ENCODE peak calls at places on chromosomes 1 and 21, in seven cellular contexts. L is activated T-cell treated with anti-CD3 and anti-CD28 coated beads for 1 hour; M is fibroblast of the aortic adventitia; O is A549; S is lung microvascular endothelial cell; V is activated CD4-positive, alpha-beta T cell treated with anti-CD3 and anti-CD28 coated beads, Interleukin-2, amount 10 ng/mL, durations not matched to agents 7 days and 5 days; X is cardiac muscle cell. E is an unnamed sample.

GRCh38 chr21:44427241-44428120 is 27.8 kb upstream of the LRRC3 start:
- DNase-seq in L (no peak), M (no peak), O (no peak), S (no peak), V (no peak), X (no peak), E (peak; percentile 11)

GRCh38 chr1:1426496-1426960 is 5.5 kb upstream of the ANKRD65 start:
- DNase-seq in L (no peak), M (no peak), O (peak; percentile 3), S (no peak), V (no peak), X (no peak), E (no peak)

GRCh38 chr1:200453544-200453905 is 43.7 kb upstream of the ZNF281 start:
- DNase-seq in L (no peak), M (no peak), O (no peak), S (no peak), V (no peak), X (no peak), E (no peak)

GRCh38 chr1:19374402-19374801 is 62.3 kb downstream of the SLC66A1 start:
- DNase-seq in L (no peak), M (no peak), O (peak; percentile 21), S (no peak), V (peak; percentile 14), X (no peak), E (no peak)

GRCh38 chr1:229266269-229266668 is 4.6 kb upstream of the RAB4A start:
- DNase-seq in L (no peak), M (no peak), O (no peak), S (no peak), V (no peak), X (no peak), E (no peak)

GRCh38 chr21:43207868-43208267 is 39.1 kb downstream of the CRYAA start:
- DNase-seq in L (no peak), M (no peak), O (no peak), S (no peak), V (no peak), X (no peak), E (no peak)

GRCh38 chr1:59393211-59394180 is 96.6 kb downstream of the FGGY start:
- DNase-seq in L (no peak), M (peak; percentile 94), O (no peak), S (peak; percentile 68), V (no peak), X (peak; percentile 75), E (peak; percentile 82)

GRCh38 chr1:60068393-60069045 is 5.1 kb downstream of the C1orf87 start:
- DNase-seq in L (no peak), M (peak; percentile 95), O (no peak), S (no peak), V (no peak), X (no peak), E (no peak)

GRCh38 chr1:35807614-35808375 is at the start of gene AGO4:
- DNase-seq in L (no peak), M (peak; percentile 35), O (peak; percentile 44), S (peak; percentile 58), V (peak; percentile 29), X (peak; percentile 85), E (peak; percentile 72)

GRCh38 chr1:29592261-29592615 is 355.9 kb downstream of the PTPRU start:
- DNase-seq in L (no peak), M (no peak), O (no peak), S (no peak), V (no peak), X (no peak), E (no peak)

GRCh38 chr21:42195378-42196031 is 23.4 kb upstream of the ABCG1 start:
- DNase-seq in L (no peak), M (peak; percentile 49), O (no peak), S (peak; percentile 41), V (no peak), X (no peak), E (peak; percentile 29)

GRCh38 chr1:116465845-116466685 is 93.0 kb downstream of the ATP1A1 start:
- DNase-seq in L (no peak), M (no peak), O (no peak), S (no peak), V (no peak), X (peak; percentile 77), E (no peak)

GRCh38 chr1:235511470-235512240 is 7.4 kb upstream of the B3GALNT2 start:
- DNase-seq in L (no peak), M (no peak), O (peak; percentile 47), S (peak; percentile 5), V (no peak), X (peak; percentile 5), E (no peak)

GRCh38 chr21:25997788-25998611 is 172.6 kb downstream of the APP start:
- DNase-seq in L (no peak), M (no peak), O (no peak), S (no peak), V (no peak), X (peak; percentile 18), E (no peak)

GRCh38 chr21:41631564-41632461 is 123.9 kb upstream of the TMPRSS2 start:
- DNase-seq in L (no peak), M (peak; percentile 33), O (peak; percentile 65), S (no peak), V (no peak), X (no peak), E (no peak)

GRCh38 chr1:233410906-233411305 is 83.4 kb downstream of the MAP3K21 start:
- DNase-seq in L (no peak), M (no peak), O (no peak), S (no peak), V (no peak), X (no peak), E (no peak)

GRCh38 chr1:53380296-53380695 is 52.4 kb upstream of the LRP8 start:
- DNase-seq in L (no peak), M (no peak), O (no peak), S (no peak), V (no peak), X (no peak), E (no peak)

GRCh38 chr1:226529891-226530290 is 18.7 kb upstream of the STUM start:
- DNase-seq in L (no peak), M (no peak), O (no peak), S (no peak), V (no peak), X (no peak), E (no peak)

GRCh38 chr1:193540511-193540910 is 354.1 kb upstream of the B3GALT2 start:
- DNase-seq in L (no peak), M (no peak), O (no peak), S (no peak), V (no peak), X (no peak), E (no peak)

GRCh38 chr21:31503467-31503866 is 156.0 kb upstream of the SOD1 start:
- DNase-seq in L (no peak), M (no peak), O (no peak), S (no peak), V (no peak), X (no peak), E (no peak)

GRCh38 chr1:227947678-227948492 is at the start of gene WNT9A:
- DNase-seq in L (no peak), M (peak; percentile 60), O (peak; percentile 33), S (peak; percentile 69), V (no peak), X (peak; percentile 92), E (peak; percentile 58)

GRCh38 chr1:47756006-47756405 is 241.2 kb downstream of the TRABD2B start:
- DNase-seq in L (no peak), M (no peak), O (no peak), S (no peak), V (no peak), X (no peak), E (no peak)

GRCh38 chr1:30868833-30869435 is 39.6 kb downstream of the SDC3 start:
- DNase-seq in L (no peak), M (no peak), O (no peak), S (no peak), V (no peak), X (no peak), E (no peak)

GRCh38 chr1:243470492-243470891 is 214.7 kb downstream of the SDCCAG8 start:
- DNase-seq in L (no peak), M (no peak), O (no peak), S (no peak), V (no peak), X (no peak), E (no peak)

GRCh38 chr21:41247561-41247968 is 69.0 kb upstream of the FAM3B start:
- DNase-seq in L (no peak), M (peak; percentile 99), O (no peak), S (peak; percentile 87), V (no peak), X (no peak), E (no peak)

GRCh38 chr1:8970870-8971337 is 25.2 kb downstream of the CA6 start:
- DNase-seq in L (no peak), M (no peak), O (no peak), S (no peak), V (peak; percentile 71), X (no peak), E (no peak)

GRCh38 chr1:107181253-107181977 is 40.6 kb downstream of the NTNG1 start:
- DNase-seq in L (no peak), M (no peak), O (no peak), S (no peak), V (no peak), X (no peak), E (no peak)

GRCh38 chr1:169217621-169218020 is 111.1 kb downstream of the ATP1B1 start:
- DNase-seq in L (no peak), M (no peak), O (no peak), S (no peak), V (no peak), X (no peak), E (no peak)

GRCh38 chr21:46048926-46049889 is 48.7 kb upstream of the COL6A2 start:
- DNase-seq in L (no peak), M (peak; percentile 100), O (no peak), S (no peak), V (no peak), X (no peak), E (peak; percentile 90)

E was measured in left ventricle myocardium inferior.